ENCODE peak calls at places on chromosomes 1 and 21, in four cellular contexts. B is iPS DF 6.9, L is left ventricle myocardium inferior, K is Panc1. D is an unnamed sample. For H3K4me1, the result is how much of the 10 kb centered on the place peaks cover.

GRCh38 chr1:110211503-110212164 is 1.5 kb downstream of the KCNC4 start:
- DNase-seq in B (no peak), L (no peak), K (no peak), D (no peak)

GRCh38 chr1:11985851-11986250 is 5.6 kb downstream of the MFN2 start:
- DNase-seq in B (no peak), L (no peak), K (no peak), D (no peak)

GRCh38 chr1:195019385-195019784 is 1588.9 kb downstream of the KCNT2 start:
- DNase-seq in B (no peak), L (no peak), K (no peak), D (no peak)

GRCh38 chr1:225772323-225772768 is 5.3 kb upstream of the SRP9 start:
- DNase-seq in B (peak), L (peak), K (peak), D (peak)

GRCh38 chr1:63592536-63593302 is 492 bp upstream of the PGM1 start:
- DNase-seq in B (no peak), L (no peak), K (peak), D (no peak)

GRCh38 chr1:186559601-186560116 is 98.7 kb upstream of the PDC start:
- DNase-seq in B (no peak), L (no peak), K (no peak), D (no peak)

GRCh38 chr1:187876775-187877174 is 1048.0 kb downstream of the PLA2G4A start:
- DNase-seq in B (no peak), L (no peak), K (no peak), D (no peak)

GRCh38 chr21:38121888-38122705 is 134.7 kb upstream of the KCNJ15 start:
- DNase-seq in B (no peak), L (no peak), K (no peak), D (no peak)

GRCh38 chr1:182147136-182147815 is 85.8 kb upstream of the ZNF648 start:
- DNase-seq in B (no peak), L (no peak), K (no peak), D (no peak)

GRCh38 chr1:54017979-54018378 is at the start of gene LDLRAD1:
- DNase-seq in B (no peak), L (no peak), K (no peak), D (no peak)

GRCh38 chr1:113531321-113531720 is 141.0 kb downstream of the MAGI3 start:
- DNase-seq in B (no peak), L (no peak), K (no peak), D (no peak)

GRCh38 chr1:53896673-53897229 is 2.8 kb downstream of the DIO1 start:
- DNase-seq in B (no peak), L (no peak), K (no peak), D (no peak)

GRCh38 chr1:246215505-246215893 is 291.6 kb downstream of the SMYD3 start:
- DNase-seq in B (no peak), L (no peak), K (no peak), D (no peak)

GRCh38 chr1:213603087-213603486 is 384.7 kb upstream of the PROX1 start:
- DNase-seq in B (no peak), L (no peak), K (no peak), D (no peak)

DNA sequence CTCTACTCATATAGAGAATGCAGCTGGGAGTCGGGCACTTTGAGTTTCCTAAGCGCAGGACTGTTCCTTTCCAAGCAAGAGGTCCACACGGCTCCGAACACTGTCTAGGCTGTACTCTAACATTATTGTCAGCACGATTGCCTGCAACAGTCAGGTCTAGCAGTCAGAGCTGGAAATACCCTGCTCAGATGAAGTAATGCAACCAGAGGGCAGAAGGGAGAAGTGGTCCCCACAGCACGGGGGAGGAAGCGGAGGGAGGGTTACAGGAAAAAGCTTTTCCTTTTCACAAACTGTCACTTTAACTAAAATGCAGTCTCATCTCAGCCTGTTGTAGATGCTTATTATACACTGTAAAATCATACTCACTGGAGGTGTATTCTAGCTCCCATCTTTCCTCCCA is 98.9 kb upstream of the SLC44A3 start:
- DNase-seq in B (no peak), L (no peak), K (no peak), D (peak)
- H3K4me1 ChIP-seq in B (under half), L (under half), K (under half), D (half or more)

DNA sequence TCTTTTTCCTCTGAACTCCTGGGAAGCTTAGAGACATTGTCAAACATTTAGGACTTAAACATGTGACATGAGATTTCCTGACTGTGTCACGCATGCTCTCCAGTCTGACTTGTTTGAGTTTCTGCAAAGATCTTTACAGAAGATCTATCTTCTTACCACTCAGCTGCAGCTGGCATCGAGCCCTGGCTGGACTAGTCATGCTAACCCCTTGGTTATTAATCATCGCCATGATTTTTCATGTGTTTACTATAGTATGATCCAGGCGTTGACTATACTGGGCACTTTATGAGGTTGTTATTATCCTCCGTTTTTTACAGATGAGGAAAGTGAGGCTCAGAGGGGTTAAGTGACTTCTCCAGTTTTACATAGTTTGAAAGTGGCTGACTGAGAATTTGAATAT is 18.1 kb upstream of the IRF2BP2 start:
- DNase-seq in B (no peak), L (no peak), K (no peak), D (no peak)
- H3K4me1 ChIP-seq in B (under half), L (under half), K (under half), D (under half)

GRCh38 chr1:168921514-168922106 is 184.9 kb upstream of the ATP1B1 start:
- DNase-seq in B (no peak), L (no peak), K (no peak), D (no peak)

GRCh38 chr1:168917309-168917708 is 188.3 kb upstream of the DPT start:
- DNase-seq in B (no peak), L (no peak), K (no peak), D (no peak)

GRCh38 chr1:168917796-168918195 is 188.7 kb upstream of the ATP1B1 start:
- DNase-seq in B (no peak), L (no peak), K (no peak), D (no peak)

GRCh38 chr1:168920456-168921094 is 185.9 kb upstream of the ATP1B1 start:
- DNase-seq in B (no peak), L (no peak), K (peak), D (no peak)

DNA sequence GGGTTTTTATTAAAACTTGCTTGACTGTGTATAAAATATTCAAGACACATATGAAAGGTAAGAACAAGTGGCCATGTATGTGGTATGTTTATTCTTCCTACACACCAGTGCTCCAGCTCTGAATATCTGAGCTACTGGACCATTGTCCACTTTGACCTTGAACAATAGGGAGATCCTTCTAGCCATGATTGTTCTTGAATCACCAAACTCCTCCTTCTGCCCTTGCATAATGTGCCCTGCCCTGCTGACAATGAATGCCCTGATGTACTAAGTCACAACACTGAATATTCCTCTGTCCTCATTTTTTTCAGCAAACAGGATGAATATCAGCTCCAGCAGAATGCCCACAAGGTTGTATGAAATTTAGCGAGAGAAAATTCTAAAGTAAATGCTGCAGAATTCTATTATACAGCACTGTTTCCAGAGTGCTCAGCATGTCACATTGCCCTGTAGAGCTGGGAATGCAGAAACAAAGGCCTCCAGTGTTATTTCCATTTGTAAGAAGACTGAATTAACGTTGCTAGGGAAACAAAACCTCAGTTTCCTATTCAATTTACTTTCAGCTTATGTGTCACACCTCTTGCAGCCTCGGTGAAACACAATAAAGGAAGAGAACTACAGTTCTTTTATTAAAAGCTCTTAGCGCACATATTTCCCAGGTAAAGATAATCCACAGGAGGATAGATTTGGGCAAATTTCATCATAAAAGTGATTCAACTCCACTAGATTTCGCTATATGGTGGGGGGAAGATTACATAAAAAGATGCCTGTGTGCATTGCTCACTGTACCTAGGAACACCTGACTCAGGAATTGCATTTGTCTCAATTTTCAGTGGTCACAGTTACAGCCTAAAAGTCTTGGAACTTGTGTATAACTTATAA is 187.4 kb upstream of the ATP1B1 start:
- DNase-seq in B (peak), L (no peak), K (no peak), D (no peak)
- H3K4me1 ChIP-seq in B (under half), L (under half), K (under half), D (under half)

DNA sequence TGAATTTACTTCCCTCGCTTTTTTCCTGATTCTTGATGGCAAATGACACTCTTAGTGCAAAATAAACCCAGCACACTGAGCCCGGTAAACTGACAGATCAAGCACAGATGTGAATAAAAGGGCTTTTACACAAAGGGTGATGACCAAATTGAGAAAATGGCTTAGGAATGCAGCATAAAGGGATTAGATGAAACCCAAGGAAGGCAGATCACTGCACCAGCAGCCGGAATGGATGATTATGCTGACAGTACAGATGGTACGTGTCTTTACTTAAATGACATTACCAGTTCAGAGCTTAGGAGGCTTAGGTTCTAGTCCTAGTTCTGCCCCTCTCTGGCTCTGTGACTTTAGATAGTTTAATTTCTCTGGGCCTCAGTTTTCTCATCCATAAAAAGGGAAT is 12.0 kb downstream of the PKP1 start:
- DNase-seq in B (no peak), L (no peak), K (no peak), D (no peak)
- H3K4me1 ChIP-seq in B (under half), L (under half), K (under half), D (under half)

GRCh38 chr1:67572594-67573221 is 112.3 kb upstream of the GADD45A start:
- DNase-seq in B (no peak), L (peak), K (no peak), D (peak)
- H3K4me1 ChIP-seq in B (under half), L (under half), K (under half), D (under half)

DNA sequence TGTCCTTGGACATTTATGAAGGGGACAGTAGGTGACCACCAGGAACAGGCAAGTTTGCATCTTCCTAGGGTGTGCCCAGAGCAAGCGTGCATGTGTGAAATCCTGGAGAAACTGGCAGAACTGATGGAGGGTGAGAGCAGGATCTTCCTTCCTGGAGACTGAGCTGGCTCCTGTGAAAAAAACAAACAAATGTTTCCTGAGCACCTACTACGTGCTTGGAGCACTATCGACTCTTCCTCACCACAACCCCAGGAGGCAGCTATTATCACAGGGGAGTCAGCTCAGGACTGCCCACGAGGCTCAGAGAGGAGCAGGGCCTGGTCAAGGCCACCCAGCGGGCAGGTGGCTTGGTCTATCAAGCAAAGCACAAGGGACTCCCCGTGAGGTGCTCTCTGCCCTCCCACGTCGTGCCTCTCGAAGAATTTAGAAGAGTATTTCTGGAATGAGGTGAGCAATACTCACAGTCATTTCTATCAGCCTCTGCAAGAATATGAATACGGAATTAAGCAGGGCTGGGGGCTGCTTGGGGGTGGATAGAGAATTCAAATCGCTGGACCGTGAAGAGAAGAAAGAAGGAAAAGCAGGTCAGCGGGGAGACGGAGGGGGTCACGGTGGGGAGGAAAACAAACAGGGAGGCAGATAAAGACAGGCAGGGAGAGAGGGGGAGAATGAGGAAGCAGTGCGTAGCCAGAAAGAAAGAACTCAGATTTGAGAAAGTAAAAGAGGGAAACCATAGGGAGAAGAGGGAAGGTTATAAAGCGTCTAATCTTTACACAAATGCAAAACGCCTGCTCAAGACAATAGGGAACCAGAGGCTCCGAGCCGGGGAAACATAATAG is 1.8 kb upstream of the EDN2 start:
- DNase-seq in B (no peak), L (no peak), K (no peak), D (no peak)
- H3K4me1 ChIP-seq in B (under half), L (half or more), K (under half), D (under half)

DNA sequence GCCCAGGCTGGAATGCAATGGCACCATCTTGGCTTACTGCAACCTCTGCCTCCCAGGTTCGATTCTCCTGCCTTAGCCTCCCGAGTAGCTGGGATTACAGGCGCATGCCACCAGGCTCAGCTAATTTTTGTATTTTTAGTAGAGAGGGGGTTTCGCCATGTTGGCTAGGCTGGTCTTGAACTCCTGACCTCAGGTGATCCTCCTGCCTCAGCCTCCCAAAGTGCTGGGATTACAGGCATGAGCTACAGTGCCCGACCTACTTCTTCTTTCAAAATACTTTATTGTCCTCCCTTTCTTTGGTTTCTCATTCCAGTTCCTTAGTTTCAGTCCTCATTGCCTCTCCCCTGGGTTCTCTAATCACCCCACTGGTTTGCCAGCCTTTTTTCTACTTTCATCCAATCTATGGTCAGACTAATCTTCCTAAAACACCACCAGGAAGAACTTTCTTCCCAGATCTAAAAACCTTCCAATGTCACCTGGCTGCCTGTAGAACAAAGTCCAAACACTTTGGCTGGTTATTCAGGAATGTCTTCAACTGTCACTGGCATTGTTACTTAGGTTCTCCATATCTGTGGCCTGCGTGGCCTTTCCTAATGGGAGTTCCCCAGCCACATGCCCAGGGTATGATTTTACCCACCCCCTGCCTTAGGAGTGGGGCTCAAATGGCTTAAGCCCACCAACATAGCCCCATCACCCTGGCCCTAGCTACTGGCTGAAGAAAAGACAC is 29.0 kb upstream of the SLC30A1 start:
- DNase-seq in B (no peak), L (no peak), K (no peak), D (no peak)
- H3K4me1 ChIP-seq in B (under half), L (under half), K (under half), D (half or more)

GRCh38 chr1:93322349-93322748 is 23.4 kb upstream of the DR1 start:
- DNase-seq in B (no peak), L (no peak), K (no peak), D (no peak)
- H3K4me1 ChIP-seq in B (under half), L (under half), K (under half), D (under half)